ENCODE peak calls at places on chromosome 15, in nine cellular contexts. G is body of pancreas; C is breast epithelium; J is CD8-positive, alpha-beta T cell; D is testis; V is A673; E is HCT116; H is AG04450; O is PC-9. K is an unnamed sample.

GRCh38 chr15:94943863-94944262 is 712.5 kb downstream of the MCTP2 start:
- DNase-seq in V (no peak), D (no peak), C (no peak), H (no peak), O (no peak), G (no peak), J (no peak), E (no peak), K (no peak)

GRCh38 chr15:66802087-66803001 is 100.3 kb downstream of the SMAD6 start:
- DNase-seq in D (no peak), O (peak; percentile 43), E (no peak), G (no peak), V (peak; percentile 41), C (peak; percentile 29), J (no peak), H (no peak), K (peak; percentile 33)

GRCh38 chr15:45943255-45943654 is 308.4 kb downstream of the SQOR start:
- DNase-seq in C (no peak), D (no peak), E (no peak), V (no peak), G (no peak), O (no peak), H (no peak), J (no peak), K (no peak)

GRCh38 chr15:69098688-69099087 is 61.7 kb upstream of the GLCE start:
- DNase-seq in G (no peak), V (no peak), C (no peak), O (no peak), H (no peak), D (no peak), J (no peak), E (no peak), K (no peak)

GRCh38 chr15:56893349-56893678 is 25.1 kb upstream of the TCF12 start:
- DNase-seq in O (no peak), E (no peak), C (no peak), V (no peak), J (no peak), G (no peak), H (no peak), D (no peak), K (no peak)

GRCh38 chr15:85825719-85826118 is 31.0 kb upstream of the KLHL25 start:
- DNase-seq in G (no peak), E (no peak), V (no peak), D (no peak), O (no peak), J (no peak), H (no peak), C (peak; percentile 41), K (no peak)

GRCh38 chr15:69755571-69756310 is 303.1 kb downstream of the RPLP1 start:
- DNase-seq in V (no peak), E (no peak), J (peak; percentile 83), D (no peak), H (no peak), O (no peak), G (no peak), C (no peak), K (peak; percentile 48)

GRCh38 chr15:85658816-85659215 is 135.9 kb downstream of the KLHL25 start:
- DNase-seq in H (no peak), G (no peak), J (no peak), C (no peak), D (no peak), V (no peak), E (no peak), O (no peak), K (no peak)

GRCh38 chr15:39393575-39394335 is 187.1 kb upstream of the THBS1 start:
- DNase-seq in E (no peak), V (no peak), C (no peak), D (no peak), H (no peak), O (peak; percentile 65), G (no peak), J (no peak), K (no peak)

GRCh38 chr15:65084500-65085206 is 8.1 kb downstream of the KBTBD13 start:
- DNase-seq in G (no peak), V (no peak), H (no peak), O (no peak), E (no peak), C (no peak), J (no peak), D (no peak), K (no peak)

GRCh38 chr15:83446904-83447708 is at the start of gene SH3GL3:
- DNase-seq in D (peak; percentile 92), G (peak; percentile 86), J (peak; percentile 46), O (no peak), C (peak; percentile 76), E (peak; percentile 32), V (peak; percentile 93), H (no peak), K (peak; percentile 84)

GRCh38 chr15:84840741-84841429 is 23.7 kb downstream of the ALPK3 start:
- DNase-seq in H (no peak), V (no peak), C (peak; percentile 67), E (peak; percentile 29), D (peak; percentile 49), J (no peak), O (peak; percentile 86), G (peak; percentile 94), K (no peak)

GRCh38 chr15:74955796-74956647 is 550 bp downstream of the RPP25 start:
- DNase-seq in H (no peak), O (peak; percentile 61), D (peak; percentile 90), G (peak; percentile 87), C (peak; percentile 35), V (peak; percentile 78), E (no peak), J (peak; percentile 48), K (peak; percentile 81)
- H3K4me3 ChIP-seq in H (peak overlapping the region; percentile 55), O (peak overlapping the region; percentile 92), D (peak overlapping the region; percentile 62), G (peak overlapping the region; percentile 19), C (peak overlapping the region; percentile 70), V (peak overlapping the region; percentile 66), E (peak overlapping the region; percentile 82), J (peak overlapping the region; percentile 65), K (peak overlapping the region; percentile 73)

DNA sequence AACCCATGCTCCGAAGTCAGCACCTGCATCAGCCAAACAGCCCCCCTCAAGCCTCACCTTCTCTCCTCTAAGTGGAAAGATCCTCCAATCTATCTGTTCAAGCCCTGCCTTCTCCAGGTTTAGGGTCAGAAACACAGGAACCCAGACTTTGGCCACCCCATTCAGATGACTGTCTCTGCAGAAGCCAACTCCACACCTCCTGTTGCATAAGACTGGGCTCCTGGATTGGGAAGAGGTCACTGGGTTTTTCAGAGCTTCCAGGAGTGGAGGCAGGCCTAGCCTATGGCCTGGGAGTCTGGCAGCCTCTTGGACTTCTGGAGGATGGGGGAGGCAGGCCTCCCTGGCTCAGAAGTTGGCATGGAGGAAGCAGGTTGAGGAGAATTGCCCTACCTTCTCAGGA is 21.5 kb downstream of the CCDC33 start:
- DNase-seq in C (no peak), O (no peak), G (no peak), D (no peak), H (no peak), V (no peak), J (no peak), E (no peak), K (no peak)
- H3K27me3 ChIP-seq in C (no peaks in the 10 kb centered on the region), O (peaks cover 28% of the 10 kb centered on the region), G (no peaks in the 10 kb centered on the region), D (no peaks in the 10 kb centered on the region), H (peaks cover 66% of the 10 kb centered on the region), V (no peaks in the 10 kb centered on the region), J (no peaks in the 10 kb centered on the region), E (peaks cover 34% of the 10 kb centered on the region), K (peaks cover 3% of the 10 kb centered on the region)

GRCh38 chr15:74228723-74229081 is 7.4 kb upstream of the CCDC33 start:
- DNase-seq in J (no peak), V (peak; percentile 97), G (no peak), E (no peak), D (no peak), C (no peak), O (no peak), H (no peak), K (peak; percentile 71)
- H3K4me3 ChIP-seq in J (no peak overlapping the region), V (peak overlapping the region; percentile 4), G (no peak overlapping the region), E (no peak overlapping the region), D (no peak overlapping the region), C (no peak overlapping the region), O (no peak overlapping the region), H (no peak overlapping the region), K (no peak overlapping the region)

DNA sequence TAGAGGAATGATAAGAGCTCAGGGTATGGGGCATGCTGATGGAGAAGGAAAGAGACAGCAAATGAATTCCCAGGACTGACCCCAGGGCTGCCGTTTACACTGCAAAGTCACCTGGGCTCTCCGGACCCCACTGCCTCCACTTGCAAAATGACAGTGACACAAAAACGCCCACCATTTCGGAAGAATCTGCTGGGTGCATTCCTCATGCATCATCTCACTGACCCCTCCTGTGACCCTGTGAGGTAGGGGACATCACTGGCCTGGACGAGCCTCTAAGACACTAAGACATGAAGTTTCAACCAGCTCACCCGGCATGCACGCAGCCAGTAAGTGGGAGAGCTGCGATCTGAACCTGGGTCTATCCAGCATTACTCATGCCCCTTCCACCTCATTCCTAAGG is 60.3 kb downstream of the PCSK6 start:
- DNase-seq in E (no peak), G (no peak), D (no peak), O (no peak), C (no peak), V (no peak), H (no peak), J (no peak), K (no peak)
- H3K27me3 ChIP-seq in E (no peaks in the 10 kb centered on the region), G (no peaks in the 10 kb centered on the region), D (no peaks in the 10 kb centered on the region), O (no peaks in the 10 kb centered on the region), C (no peaks in the 10 kb centered on the region), V (no peaks in the 10 kb centered on the region), H (peaks cover 3% of the 10 kb centered on the region), J (no peaks in the 10 kb centered on the region), K (no peaks in the 10 kb centered on the region)

GRCh38 chr15:35427091-35427490 is 118.9 kb downstream of the DPH6 start:
- DNase-seq in H (peak; percentile 27), E (no peak), V (peak; percentile 63), J (no peak), G (no peak), C (no peak), D (no peak), O (peak; percentile 51), K (no peak)
- H3K4me3 ChIP-seq in H (no peak overlapping the region), E (no peak overlapping the region), V (no peak overlapping the region), J (no peak overlapping the region), G (no peak overlapping the region), C (no peak overlapping the region), D (no peak overlapping the region), O (no peak overlapping the region), K (no peak overlapping the region)

GRCh38 chr15:67828969-67829646 is 3.8 kb downstream of the SKOR1 start:
- DNase-seq in C (no peak), O (no peak), G (no peak), D (no peak), H (no peak), V (no peak), J (no peak), E (no peak), K (peak; percentile 68)

GRCh38 chr15:67832031-67832551 is 6.8 kb downstream of the SKOR1 start:
- DNase-seq in J (no peak), H (no peak), C (no peak), V (no peak), D (no peak), E (no peak), G (no peak), O (no peak), K (peak; percentile 78)

GRCh38 chr15:67832965-67833503 is 6.8 kb downstream of the RNU6-1 start:
- DNase-seq in V (no peak), D (no peak), H (no peak), G (no peak), J (no peak), O (no peak), C (no peak), E (no peak), K (peak; percentile 83)

GRCh38 chr15:67829647-67830504 is 4.6 kb downstream of the SKOR1 start:
- DNase-seq in G (no peak), V (no peak), E (no peak), J (no peak), D (no peak), O (no peak), C (no peak), H (no peak), K (peak; percentile 72)

GRCh38 chr15:67831363-67831762 is 6.1 kb downstream of the SKOR1 start:
- DNase-seq in O (no peak), C (no peak), E (no peak), G (no peak), H (no peak), D (no peak), J (no peak), V (no peak), K (peak; percentile 26)
- H3K27me3 ChIP-seq in O (no peaks in the 10 kb centered on the region), C (peaks cover 32% of the 10 kb centered on the region), E (no peaks in the 10 kb centered on the region), G (no peaks in the 10 kb centered on the region), H (peaks cover 91% of the 10 kb centered on the region), D (peaks cover 7% of the 10 kb centered on the region), J (peaks cover 55% of the 10 kb centered on the region), V (peaks cover 97% of the 10 kb centered on the region), K (peaks cover 99% of the 10 kb centered on the region)

K was measured in H7.